ENCODE peak calls at places on chromosomes 13 and 19, in five cellular contexts. One of them, this sample, is unnamed.

GRCh38 chr13:111947026-111947810 is 119.7 kb upstream of the SOX1 start:
- DNase-seq in cerebellum: no peak
- DNase-seq in heart right ventricle: no peak
- DNase-seq in sciatic nerve: peak
- DNase-seq in lower lobe of right lung: no peak
- DNase-seq in this sample: no peak

GRCh38 chr19:6730153-6730804 is 7.1 kb downstream of the GPR108 start:
- DNase-seq in cerebellum: no peak
- DNase-seq in heart right ventricle: no peak
- DNase-seq in sciatic nerve: peak
- DNase-seq in lower lobe of right lung: peak
- DNase-seq in this sample: no peak

GRCh38 chr13:105572401-105572800 is 963.1 kb downstream of the EFNB2 start:
- DNase-seq in cerebellum: no peak
- DNase-seq in heart right ventricle: no peak
- DNase-seq in sciatic nerve: no peak
- DNase-seq in lower lobe of right lung: no peak
- DNase-seq in this sample: no peak

GRCh38 chr13:76773695-76774094 is 112.5 kb downstream of the KCTD12 start:
- DNase-seq in cerebellum: no peak
- DNase-seq in heart right ventricle: no peak
- DNase-seq in sciatic nerve: no peak
- DNase-seq in lower lobe of right lung: no peak
- DNase-seq in this sample: no peak

GRCh38 chr13:33033361-33033812 is 17.2 kb downstream of the KL start:
- DNase-seq in cerebellum: no peak
- DNase-seq in heart right ventricle: no peak
- DNase-seq in sciatic nerve: no peak
- DNase-seq in lower lobe of right lung: peak
- DNase-seq in this sample: no peak

GRCh38 chr19:5153601-5154128 is 184.8 kb downstream of the KDM4B start:
- DNase-seq in cerebellum: no peak
- DNase-seq in heart right ventricle: no peak
- DNase-seq in sciatic nerve: no peak
- DNase-seq in lower lobe of right lung: no peak
- DNase-seq in this sample: no peak

GRCh38 chr19:15291666-15292065 is 40.7 kb downstream of the BRD4 start:
- DNase-seq in cerebellum: no peak
- DNase-seq in heart right ventricle: no peak
- DNase-seq in sciatic nerve: no peak
- DNase-seq in lower lobe of right lung: no peak
- DNase-seq in this sample: no peak

GRCh38 chr13:35855531-35856019 is 275.6 kb downstream of the DCLK1 start:
- DNase-seq in cerebellum: peak
- DNase-seq in heart right ventricle: no peak
- DNase-seq in sciatic nerve: no peak
- DNase-seq in lower lobe of right lung: no peak
- DNase-seq in this sample: peak

GRCh38 chr13:45627656-45628055 is 12.1 kb upstream of the ERICH6B start:
- DNase-seq in cerebellum: no peak
- DNase-seq in heart right ventricle: no peak
- DNase-seq in sciatic nerve: no peak
- DNase-seq in lower lobe of right lung: no peak
- DNase-seq in this sample: no peak

GRCh38 chr13:46211116-46211515 is 612 bp upstream of the LRRC63 start:
- DNase-seq in cerebellum: no peak
- DNase-seq in heart right ventricle: no peak
- DNase-seq in sciatic nerve: no peak
- DNase-seq in lower lobe of right lung: no peak
- DNase-seq in this sample: no peak

GRCh38 chr13:83450586-83450985 is 431.7 kb downstream of the SLITRK1 start:
- DNase-seq in cerebellum: no peak
- DNase-seq in heart right ventricle: no peak
- DNase-seq in sciatic nerve: no peak
- DNase-seq in lower lobe of right lung: no peak
- DNase-seq in this sample: no peak

GRCh38 chr13:106117035-106117434 is 418.4 kb downstream of the EFNB2 start:
- DNase-seq in cerebellum: no peak
- DNase-seq in heart right ventricle: no peak
- DNase-seq in sciatic nerve: no peak
- DNase-seq in lower lobe of right lung: no peak
- DNase-seq in this sample: no peak

GRCh38 chr19:8148088-8148409 is 1.3 kb downstream of the FBN3 start:
- DNase-seq in cerebellum: no peak
- DNase-seq in heart right ventricle: no peak
- DNase-seq in sciatic nerve: no peak
- DNase-seq in lower lobe of right lung: no peak
- DNase-seq in this sample: no peak

GRCh38 chr19:14366529-14366928 is 14.7 kb upstream of the ADGRE5 start:
- DNase-seq in cerebellum: no peak
- DNase-seq in heart right ventricle: peak
- DNase-seq in sciatic nerve: peak
- DNase-seq in lower lobe of right lung: peak
- DNase-seq in this sample: peak

GRCh38 chr19:7366701-7367420 is 18.1 kb downstream of the ARHGEF18 start:
- DNase-seq in cerebellum: no peak
- DNase-seq in heart right ventricle: no peak
- DNase-seq in sciatic nerve: no peak
- DNase-seq in lower lobe of right lung: no peak
- DNase-seq in this sample: no peak

GRCh38 chr13:48775804-48776203 is 122.1 kb downstream of the CYSLTR2 start:
- DNase-seq in cerebellum: no peak
- DNase-seq in heart right ventricle: no peak
- DNase-seq in sciatic nerve: no peak
- DNase-seq in lower lobe of right lung: no peak
- DNase-seq in this sample: no peak

GRCh38 chr19:49978324-49978723 is 17.4 kb upstream of the SIGLEC11 start:
- DNase-seq in cerebellum: no peak
- DNase-seq in heart right ventricle: no peak
- DNase-seq in sciatic nerve: no peak
- DNase-seq in lower lobe of right lung: no peak
- DNase-seq in this sample: no peak

GRCh38 chr19:47369923-47370625 is 21.0 kb downstream of the DHX34 start:
- DNase-seq in cerebellum: no peak
- DNase-seq in heart right ventricle: no peak
- DNase-seq in sciatic nerve: no peak
- DNase-seq in lower lobe of right lung: peak
- DNase-seq in this sample: no peak

GRCh38 chr19:16654151-16654550 is 5.8 kb downstream of the SMIM7 start:
- DNase-seq in cerebellum: no peak
- DNase-seq in heart right ventricle: no peak
- DNase-seq in sciatic nerve: no peak
- DNase-seq in lower lobe of right lung: no peak
- DNase-seq in this sample: no peak

GRCh38 chr13:98475521-98475920 is 101.4 kb downstream of the STK24 start:
- DNase-seq in cerebellum: no peak
- DNase-seq in heart right ventricle: no peak
- DNase-seq in sciatic nerve: peak
- DNase-seq in lower lobe of right lung: peak
- DNase-seq in this sample: peak

GRCh38 chr19:18475004-18475453 is 37.1 kb upstream of the ISYNA1 start:
- DNase-seq in cerebellum: no peak
- DNase-seq in heart right ventricle: no peak
- DNase-seq in sciatic nerve: no peak
- DNase-seq in lower lobe of right lung: no peak
- DNase-seq in this sample: no peak